ENCODE peak calls at places on chromosomes 2 and 18, in five cellular contexts. One of them, this sample, is unnamed.

GRCh38 chr2:97718051-97718882 is 4.9 kb downstream of the ZAP70 start:
- DNase-seq in HL-60: peak
- DNase-seq in psoas muscle: peak
- DNase-seq in coronary artery: no peak
- DNase-seq in neural progenitor cell: no peak
- DNase-seq in this sample: peak

GRCh38 chr2:225842939-225843338 is 443.4 kb downstream of the NYAP2 start:
- DNase-seq in HL-60: no peak
- DNase-seq in neural progenitor cell: no peak
- DNase-seq in psoas muscle: no peak
- DNase-seq in coronary artery: no peak
- DNase-seq in this sample: no peak

GRCh38 chr2:66084948-66085590 is 349.9 kb upstream of the MEIS1 start:
- DNase-seq in HL-60: no peak
- DNase-seq in neural progenitor cell: no peak
- DNase-seq in psoas muscle: no peak
- DNase-seq in coronary artery: no peak
- DNase-seq in this sample: no peak

GRCh38 chr18:67531929-67532328 is 15.4 kb upstream of the DSEL start:
- DNase-seq in coronary artery: no peak
- DNase-seq in psoas muscle: no peak
- DNase-seq in HL-60: no peak
- DNase-seq in neural progenitor cell: no peak
- DNase-seq in this sample: no peak

GRCh38 chr2:233831011-233831721 is 23.2 kb downstream of the HJURP start:
- DNase-seq in coronary artery: peak
- DNase-seq in neural progenitor cell: no peak
- DNase-seq in HL-60: no peak
- DNase-seq in psoas muscle: no peak
- DNase-seq in this sample: peak

GRCh38 chr2:15561574-15562344 is 625 bp upstream of the NBAS start:
- DNase-seq in coronary artery: no peak
- DNase-seq in psoas muscle: no peak
- DNase-seq in HL-60: peak
- DNase-seq in neural progenitor cell: peak
- DNase-seq in this sample: no peak

GRCh38 chr2:59584958-59585357 is 968.5 kb downstream of the BCL11A start:
- DNase-seq in psoas muscle: no peak
- DNase-seq in coronary artery: no peak
- DNase-seq in neural progenitor cell: peak
- DNase-seq in HL-60: peak
- DNase-seq in this sample: no peak

GRCh38 chr2:216081487-216082387 is at the start of the genes PECR and TMEM169:
- DNase-seq in neural progenitor cell: peak
- DNase-seq in HL-60: no peak
- DNase-seq in psoas muscle: peak
- DNase-seq in coronary artery: peak
- DNase-seq in this sample: peak

GRCh38 chr2:162524192-162524591 is 180.3 kb downstream of the GCA start:
- DNase-seq in psoas muscle: no peak
- DNase-seq in coronary artery: no peak
- DNase-seq in neural progenitor cell: peak
- DNase-seq in HL-60: no peak
- DNase-seq in this sample: no peak

GRCh38 chr2:212133337-212133736 is 405.3 kb downstream of the ERBB4 start:
- DNase-seq in psoas muscle: no peak
- DNase-seq in HL-60: no peak
- DNase-seq in neural progenitor cell: no peak
- DNase-seq in coronary artery: no peak
- DNase-seq in this sample: no peak

GRCh38 chr18:24446453-24446852 is 14.0 kb upstream of the HRH4 start:
- DNase-seq in HL-60: no peak
- DNase-seq in coronary artery: no peak
- DNase-seq in neural progenitor cell: no peak
- DNase-seq in psoas muscle: no peak
- DNase-seq in this sample: no peak

GRCh38 chr2:46006634-46007033 is 290.6 kb upstream of the EPAS1 start:
- DNase-seq in psoas muscle: no peak
- DNase-seq in coronary artery: no peak
- DNase-seq in HL-60: no peak
- DNase-seq in neural progenitor cell: no peak
- DNase-seq in this sample: no peak

GRCh38 chr2:48651127-48651526 is 33.5 kb downstream of the GTF2A1L start:
- DNase-seq in neural progenitor cell: no peak
- DNase-seq in psoas muscle: no peak
- DNase-seq in HL-60: no peak
- DNase-seq in coronary artery: no peak
- DNase-seq in this sample: no peak

GRCh38 chr2:4976407-4976806 is 715.8 kb upstream of the SOX11 start:
- DNase-seq in coronary artery: no peak
- DNase-seq in neural progenitor cell: no peak
- DNase-seq in psoas muscle: no peak
- DNase-seq in HL-60: no peak
- DNase-seq in this sample: no peak

GRCh38 chr2:204533629-204534370 is 11.5 kb upstream of the PARD3B start:
- DNase-seq in HL-60: no peak
- DNase-seq in neural progenitor cell: no peak
- DNase-seq in psoas muscle: no peak
- DNase-seq in coronary artery: no peak
- DNase-seq in this sample: no peak

GRCh38 chr2:121429119-121429903 is 101.4 kb upstream of the RNU4ATAC start:
- DNase-seq in HL-60: no peak
- DNase-seq in neural progenitor cell: no peak
- DNase-seq in coronary artery: no peak
- DNase-seq in psoas muscle: no peak
- DNase-seq in this sample: no peak

GRCh38 chr2:219567131-219567530 is 4.2 kb downstream of the OBSL1 start:
- DNase-seq in HL-60: no peak
- DNase-seq in coronary artery: no peak
- DNase-seq in psoas muscle: no peak
- DNase-seq in neural progenitor cell: no peak
- DNase-seq in this sample: no peak

GRCh38 chr2:232539298-232540231 is at the start of gene CHRNG:
- DNase-seq in coronary artery: peak
- DNase-seq in HL-60: no peak
- DNase-seq in neural progenitor cell: peak
- DNase-seq in psoas muscle: peak
- DNase-seq in this sample: peak

GRCh38 chr2:102117488-102117887 is 25.1 kb upstream of the IL1R1 start:
- DNase-seq in psoas muscle: no peak
- DNase-seq in coronary artery: no peak
- DNase-seq in neural progenitor cell: no peak
- DNase-seq in HL-60: no peak
- DNase-seq in this sample: no peak

GRCh38 chr2:161708350-161708974 is 84.2 kb downstream of the SLC4A10 start:
- DNase-seq in psoas muscle: no peak
- DNase-seq in neural progenitor cell: no peak
- DNase-seq in coronary artery: no peak
- DNase-seq in HL-60: no peak
- DNase-seq in this sample: no peak

GRCh38 chr2:214533511-214533910 is 122.7 kb downstream of the VWC2L start:
- DNase-seq in neural progenitor cell: no peak
- DNase-seq in HL-60: no peak
- DNase-seq in psoas muscle: no peak
- DNase-seq in coronary artery: no peak
- DNase-seq in this sample: no peak

GRCh38 chr2:200786826-200787225 is 24.9 kb upstream of the BZW1 start:
- DNase-seq in HL-60: no peak
- DNase-seq in coronary artery: no peak
- DNase-seq in neural progenitor cell: no peak
- DNase-seq in psoas muscle: no peak
- DNase-seq in this sample: no peak

GRCh38 chr2:66854304-66854703 is 419.4 kb downstream of the MEIS1 start:
- DNase-seq in HL-60: no peak
- DNase-seq in psoas muscle: no peak
- DNase-seq in coronary artery: no peak
- DNase-seq in neural progenitor cell: no peak
- DNase-seq in this sample: no peak

GRCh38 chr2:209579236-209579749 is 155.4 kb downstream of the MAP2 start:
- DNase-seq in coronary artery: no peak
- DNase-seq in psoas muscle: no peak
- DNase-seq in HL-60: peak
- DNase-seq in neural progenitor cell: peak
- DNase-seq in this sample: no peak

GRCh38 chr2:174668075-174668474 is 70.5 kb upstream of the WIPF1 start:
- DNase-seq in psoas muscle: no peak
- DNase-seq in neural progenitor cell: no peak
- DNase-seq in HL-60: no peak
- DNase-seq in coronary artery: no peak
- DNase-seq in this sample: no peak
- H3K27ac ChIP-seq in psoas muscle: no peak
- H3K27ac ChIP-seq in neural progenitor cell: no peak
- H3K27ac ChIP-seq in HL-60: peak
- H3K27ac ChIP-seq in coronary artery: peak
- H3K27ac ChIP-seq in this sample: no peak

GRCh38 chr2:240816584-240817495 is 3.2 kb downstream of the KIF1A start:
- DNase-seq in HL-60: no peak
- DNase-seq in neural progenitor cell: no peak
- DNase-seq in psoas muscle: no peak
- DNase-seq in coronary artery: peak
- DNase-seq in this sample: peak

GRCh38 chr2:240817496-240818292 is 2.3 kb downstream of the KIF1A start:
- DNase-seq in HL-60: no peak
- DNase-seq in neural progenitor cell: no peak
- DNase-seq in coronary artery: peak
- DNase-seq in psoas muscle: peak
- DNase-seq in this sample: peak

GRCh38 chr2:240819404-240820013 is 510 bp downstream of the KIF1A start:
- DNase-seq in psoas muscle: no peak
- DNase-seq in HL-60: no peak
- DNase-seq in coronary artery: no peak
- DNase-seq in neural progenitor cell: peak
- DNase-seq in this sample: no peak

GRCh38 chr2:240818543-240819403 is 1.2 kb downstream of the KIF1A start:
- DNase-seq in neural progenitor cell: peak
- DNase-seq in coronary artery: no peak
- DNase-seq in HL-60: no peak
- DNase-seq in psoas muscle: peak
- DNase-seq in this sample: no peak

DNA sequence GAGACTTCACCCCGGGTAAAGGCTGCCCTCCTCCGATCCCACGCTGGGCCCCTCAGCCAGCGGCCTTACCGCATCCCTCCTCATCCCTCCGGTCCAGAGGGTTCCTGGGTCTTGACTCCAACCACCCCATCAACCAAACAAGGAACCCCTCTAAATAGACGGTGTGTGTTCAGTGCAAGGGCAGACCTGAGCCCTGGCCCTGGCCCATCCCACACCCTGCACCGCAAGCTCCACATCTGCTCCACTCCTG is 1.8 kb downstream of the KIF1A start:
- DNase-seq in neural progenitor cell: no peak
- DNase-seq in psoas muscle: no peak
- DNase-seq in coronary artery: peak
- DNase-seq in HL-60: no peak
- DNase-seq in this sample: no peak
- H3K4me3 ChIP-seq in neural progenitor cell: peak
- H3K4me3 ChIP-seq in psoas muscle: no peak
- H3K4me3 ChIP-seq in coronary artery: no peak
- H3K4me3 ChIP-seq in HL-60: no peak
- H3K4me3 ChIP-seq in this sample: no peak

GRCh38 chr2:98937906-98938305 is 1.9 kb upstream of the CRACDL start:
- DNase-seq in coronary artery: no peak
- DNase-seq in psoas muscle: no peak
- DNase-seq in HL-60: no peak
- DNase-seq in neural progenitor cell: no peak
- DNase-seq in this sample: no peak

GRCh38 chr2:98936133-98936916 is at the start of gene CRACDL:
- DNase-seq in neural progenitor cell: peak
- DNase-seq in coronary artery: no peak
- DNase-seq in psoas muscle: no peak
- DNase-seq in HL-60: peak
- DNase-seq in this sample: peak

GRCh38 chr2:98935111-98935770 is 784 bp downstream of the CRACDL start:
- DNase-seq in psoas muscle: no peak
- DNase-seq in HL-60: no peak
- DNase-seq in coronary artery: no peak
- DNase-seq in neural progenitor cell: peak
- DNase-seq in this sample: peak

GRCh38 chr2:98936917-98937351 is 909 bp upstream of the CRACDL start:
- DNase-seq in psoas muscle: no peak
- DNase-seq in neural progenitor cell: peak
- DNase-seq in HL-60: no peak
- DNase-seq in coronary artery: no peak
- DNase-seq in this sample: peak

GRCh38 chr2:98935777-98936132 is 270 bp downstream of the CRACDL start:
- DNase-seq in psoas muscle: no peak
- DNase-seq in neural progenitor cell: no peak
- DNase-seq in coronary artery: no peak
- DNase-seq in HL-60: no peak
- DNase-seq in this sample: peak
- H3K27ac ChIP-seq in psoas muscle: no peak
- H3K27ac ChIP-seq in neural progenitor cell: no peak
- H3K27ac ChIP-seq in coronary artery: no peak
- H3K27ac ChIP-seq in HL-60: no peak
- H3K27ac ChIP-seq in this sample: no peak

DNA sequence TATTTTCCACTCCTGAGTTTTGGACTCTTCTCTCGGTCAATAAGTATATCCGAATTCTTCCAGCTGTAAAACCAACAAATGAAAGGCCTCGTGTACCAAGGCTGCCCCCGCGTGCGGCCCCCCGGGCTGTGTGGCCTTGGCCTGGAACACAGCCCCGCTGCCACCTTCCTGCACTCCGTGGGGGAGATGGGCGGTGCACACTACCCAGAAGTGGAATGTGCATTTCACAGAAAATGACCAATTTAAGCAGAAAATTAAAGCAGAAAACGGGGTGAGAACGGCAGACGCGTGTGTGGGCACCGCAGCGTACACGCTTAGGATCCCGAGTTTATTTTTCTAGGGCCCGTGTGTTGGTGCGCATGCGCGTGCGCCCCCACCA is 34.4 kb upstream of the ZNF516 start:
- DNase-seq in neural progenitor cell: no peak
- DNase-seq in psoas muscle: no peak
- DNase-seq in HL-60: no peak
- DNase-seq in coronary artery: no peak
- DNase-seq in this sample: no peak
- H3K4me3 ChIP-seq in neural progenitor cell: no peak
- H3K4me3 ChIP-seq in psoas muscle: peak
- H3K4me3 ChIP-seq in HL-60: peak
- H3K4me3 ChIP-seq in coronary artery: no peak
- H3K4me3 ChIP-seq in this sample: peak

GRCh38 chr2:53216805-53217204 is 550.8 kb upstream of the CHAC2 start:
- DNase-seq in HL-60: no peak
- DNase-seq in psoas muscle: no peak
- DNase-seq in neural progenitor cell: no peak
- DNase-seq in coronary artery: no peak
- DNase-seq in this sample: no peak
- H3K27ac ChIP-seq in HL-60: no peak
- H3K27ac ChIP-seq in psoas muscle: no peak
- H3K27ac ChIP-seq in neural progenitor cell: no peak
- H3K27ac ChIP-seq in coronary artery: no peak
- H3K27ac ChIP-seq in this sample: no peak

This sample was measured in upper lobe of right lung.